ENCODE peak calls at places on chromosomes 5 and 9, in four cellular contexts. P, B, Q and S are unnamed samples.

GRCh38 chr5:17187401-17187800 is 30.0 kb upstream of the BASP1 start:
- DNase-seq in P (no peak), B (no peak), Q (no peak), S (no peak)

GRCh38 chr9:93295031-93295430 is 111.1 kb downstream of the WNK2 start:
- DNase-seq in P (no peak), B (no peak), Q (peak), S (peak)

GRCh38 chr5:168885324-168886120 is 306.4 kb upstream of the PANK3 start:
- DNase-seq in P (no peak), B (peak), Q (no peak), S (no peak)

GRCh38 chr5:22108545-22108944 is 744.6 kb downstream of the CDH12 start:
- DNase-seq in P (no peak), B (no peak), Q (no peak), S (no peak)

GRCh38 chr5:76165961-76166360 is 82.8 kb downstream of the SV2C start:
- DNase-seq in P (no peak), B (no peak), Q (no peak), S (peak)

GRCh38 chr9:133842721-133843227 is 104.6 kb upstream of the SARDH start:
- DNase-seq in P (no peak), B (no peak), Q (peak), S (no peak)

GRCh38 chr9:114677418-114677817 is 4.6 kb downstream of the TEX48 start:
- DNase-seq in P (no peak), B (no peak), Q (peak), S (no peak)

GRCh38 chr5:77400645-77401044 is 91.5 kb downstream of the WDR41 start:
- DNase-seq in P (no peak), B (no peak), Q (no peak), S (no peak)

GRCh38 chr9:94875300-94876063 is 149.0 kb downstream of the AOPEP start:
- DNase-seq in P (no peak), B (no peak), Q (no peak), S (no peak)
- H3K27ac ChIP-seq in P (peak), B (no peak), Q (peak), S (no peak)

GRCh38 chr5:163459465-163459887 is 426 bp downstream of the NUDCD2 start:
- DNase-seq in P (no peak), B (no peak), Q (no peak), S (no peak)
- TF ChIP-seq CTCF in P (no peak), B (no peak), Q (no peak), S (no peak)

DNA sequence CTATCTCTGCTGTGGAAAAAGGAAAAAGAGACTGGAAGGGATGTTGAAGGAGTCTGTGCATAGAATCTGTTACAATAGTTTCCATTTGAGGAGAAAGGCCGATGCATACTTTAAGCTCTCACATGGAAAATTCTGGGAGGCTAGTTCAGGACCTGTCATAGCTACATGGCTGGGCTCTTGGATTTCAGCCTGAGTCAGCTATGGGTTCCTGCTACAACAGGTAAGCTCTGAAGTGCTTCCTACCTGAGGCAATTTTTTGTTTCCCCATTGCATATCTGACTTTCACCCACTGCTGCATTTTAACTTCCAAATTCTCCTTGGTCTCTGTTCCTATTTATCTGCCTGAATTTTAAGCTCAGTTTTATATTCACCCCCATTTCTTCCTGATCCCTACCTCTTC is 310.7 kb downstream of the RAB3C start:
- DNase-seq in P (no peak), B (no peak), Q (no peak), S (peak)
- H3K4me3 ChIP-seq in P (no peak), B (no peak), Q (no peak), S (no peak)

GRCh38 chr5:104538835-104539234 is 976.2 kb upstream of the NUDT12 start:
- DNase-seq in P (no peak), B (no peak), Q (no peak), S (no peak)

GRCh38 chr5:104540448-104540847 is 977.9 kb upstream of the NUDT12 start:
- DNase-seq in P (no peak), B (no peak), Q (peak), S (no peak)

DNA sequence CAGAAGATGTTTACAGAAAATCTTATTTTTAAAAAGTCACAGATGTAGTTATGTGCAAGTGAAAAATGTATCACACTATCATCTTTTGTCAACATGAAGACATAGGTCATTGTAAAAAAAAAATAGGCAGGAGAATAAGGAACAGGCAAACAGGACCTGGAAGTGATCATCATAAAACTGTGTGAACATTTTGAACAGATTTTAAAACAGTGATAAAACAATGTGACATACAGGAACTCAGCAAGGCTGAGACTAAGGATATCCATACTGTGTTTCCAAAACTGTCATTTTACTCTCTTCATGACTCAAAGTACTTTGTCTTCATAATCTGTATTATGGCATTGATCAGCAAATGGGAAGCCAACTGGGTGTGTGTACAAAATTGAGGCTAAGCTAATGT is 978.5 kb upstream of the NUDT12 start:
- DNase-seq in P (no peak), B (no peak), Q (no peak), S (no peak)
- H3K27ac ChIP-seq in P (no peak), B (no peak), Q (peak), S (no peak)